ENCODE peak calls at places on chromosomes 2 and 18, in ten cellular contexts. U, H, M, E, T, F, C, G, W and Y are unnamed samples.

GRCh38 chr2:27984153-27984552 is 93.6 kb downstream of the BABAM2 start:
- DNase-seq in M (no peak), W (no peak), E (no peak), C (no peak), F (no peak), T (no peak), H (no peak), G (no peak), U (no peak), Y (no peak)

GRCh38 chr2:189293164-189293563 is 113.6 kb upstream of the COL5A2 start:
- DNase-seq in G (no peak), T (no peak), E (no peak), H (no peak), W (no peak), U (no peak), C (no peak), M (no peak), F (no peak), Y (no peak)

GRCh38 chr2:133862400-133862977 is 294.2 kb upstream of the NCKAP5 start:
- DNase-seq in F (no peak), M (no peak), T (no peak), G (no peak), W (no peak), U (no peak), H (no peak), E (no peak), C (no peak), Y (no peak)

GRCh38 chr18:58901783-58902182 is 37.1 kb downstream of the ZNF532 start:
- DNase-seq in C (no peak), T (no peak), F (no peak), E (no peak), W (no peak), M (no peak), H (no peak), U (no peak), G (no peak), Y (no peak)

GRCh38 chr18:61727241-61727640 is 165.6 kb downstream of the RNF152 start:
- DNase-seq in M (no peak), G (no peak), F (no peak), U (no peak), T (no peak), W (no peak), H (no peak), C (no peak), E (no peak), Y (no peak)

GRCh38 chr2:127163922-127164321 is 56.2 kb downstream of the CYP27C1 start:
- DNase-seq in T (no peak), C (no peak), G (no peak), E (no peak), U (no peak), W (no peak), M (no peak), H (peak), F (no peak), Y (no peak)

GRCh38 chr18:48594725-48595124 is 55.9 kb downstream of the CTIF start:
- DNase-seq in E (no peak), C (no peak), W (no peak), M (no peak), H (peak), T (no peak), U (no peak), G (no peak), F (no peak), Y (no peak)

GRCh38 chr2:109644571-109645275 is 30.6 kb downstream of the SOWAHC start:
- DNase-seq in G (peak), M (no peak), C (no peak), U (peak), F (peak), T (no peak), W (no peak), H (no peak), E (no peak), Y (peak)

GRCh38 chr2:218733615-218734021 is 23.0 kb downstream of the TTLL4 start:
- DNase-seq in H (peak), G (peak), U (peak), M (no peak), C (no peak), T (no peak), E (no peak), W (no peak), F (peak), Y (no peak)

GRCh38 chr2:190446750-190447516 is 38.8 kb downstream of the MFSD6 start:
- DNase-seq in H (no peak), M (no peak), C (no peak), W (no peak), U (no peak), F (no peak), E (no peak), G (no peak), T (no peak), Y (no peak)

GRCh38 chr2:170282851-170283250 is 104.9 kb downstream of the MYO3B start:
- DNase-seq in G (no peak), U (no peak), M (no peak), E (no peak), C (no peak), T (no peak), F (no peak), W (no peak), H (no peak), Y (no peak)

GRCh38 chr2:47031909-47032668 is 116.5 kb upstream of the MCFD2 start:
- DNase-seq in F (no peak), M (no peak), U (no peak), E (no peak), G (no peak), H (no peak), T (no peak), C (no peak), W (no peak), Y (no peak)

GRCh38 chr2:191352536-191352935 is 107.3 kb downstream of the MYO1B start:
- DNase-seq in W (no peak), T (no peak), M (no peak), H (no peak), E (no peak), F (no peak), U (no peak), G (no peak), C (peak), Y (no peak)

GRCh38 chr2:15681089-15681885 is 89.6 kb downstream of the DDX1 start:
- DNase-seq in M (no peak), H (no peak), T (no peak), U (no peak), E (no peak), G (no peak), W (no peak), F (no peak), C (no peak), Y (no peak)

GRCh38 chr18:70322928-70323327 is 34.1 kb downstream of the SOCS6 start:
- DNase-seq in G (no peak), H (no peak), E (no peak), T (no peak), M (no peak), C (no peak), F (no peak), W (no peak), U (peak), Y (no peak)

GRCh38 chr2:76464310-76464709 is 753.6 kb upstream of the GCFC2 start:
- DNase-seq in G (no peak), H (no peak), C (no peak), W (no peak), F (no peak), T (no peak), E (no peak), U (no peak), M (no peak), Y (no peak)

GRCh38 chr18:723541-723940 is 11.1 kb upstream of the ENOSF1 start:
- DNase-seq in G (no peak), T (no peak), U (no peak), M (no peak), F (no peak), E (no peak), W (no peak), C (no peak), H (no peak), Y (no peak)

GRCh38 chr2:227198866-227199265 is 34.4 kb downstream of the COL4A3 start:
- DNase-seq in G (no peak), F (no peak), C (no peak), H (no peak), M (no peak), E (no peak), W (no peak), T (no peak), U (no peak), Y (no peak)

GRCh38 chr18:31373641-31374040 is 2.9 kb upstream of the DSG4 start:
- DNase-seq in W (no peak), T (no peak), M (no peak), U (peak), G (no peak), C (no peak), E (no peak), H (no peak), F (no peak), Y (no peak)

GRCh38 chr2:212709287-212709686 is 170.7 kb upstream of the ERBB4 start:
- DNase-seq in E (no peak), F (no peak), C (no peak), U (no peak), W (no peak), H (no peak), T (no peak), M (no peak), G (no peak), Y (no peak)

GRCh38 chr2:43210467-43211303 is 15.7 kb downstream of the ZFP36L2 start:
- DNase-seq in T (no peak), M (no peak), U (peak), C (no peak), H (peak), G (peak), W (peak), F (peak), E (no peak), Y (no peak)

GRCh38 chr2:236550701-236551465 is 18.7 kb upstream of the ACKR3 start:
- DNase-seq in E (no peak), G (no peak), F (no peak), H (no peak), C (no peak), M (no peak), U (no peak), T (no peak), W (no peak), Y (no peak)

GRCh38 chr2:20051518-20052228 is at the start of gene LAPTM4A:
- DNase-seq in F (peak), G (peak), U (peak), T (peak), E (peak), M (peak), W (peak), C (peak), H (peak), Y (peak)
- TF ChIP-seq CTCF in F (no peak), G (peak), U (peak), T (no peak), E (no peak), M (no peak), W (no peak), C (no peak), H (no peak), Y (peak)

DNA sequence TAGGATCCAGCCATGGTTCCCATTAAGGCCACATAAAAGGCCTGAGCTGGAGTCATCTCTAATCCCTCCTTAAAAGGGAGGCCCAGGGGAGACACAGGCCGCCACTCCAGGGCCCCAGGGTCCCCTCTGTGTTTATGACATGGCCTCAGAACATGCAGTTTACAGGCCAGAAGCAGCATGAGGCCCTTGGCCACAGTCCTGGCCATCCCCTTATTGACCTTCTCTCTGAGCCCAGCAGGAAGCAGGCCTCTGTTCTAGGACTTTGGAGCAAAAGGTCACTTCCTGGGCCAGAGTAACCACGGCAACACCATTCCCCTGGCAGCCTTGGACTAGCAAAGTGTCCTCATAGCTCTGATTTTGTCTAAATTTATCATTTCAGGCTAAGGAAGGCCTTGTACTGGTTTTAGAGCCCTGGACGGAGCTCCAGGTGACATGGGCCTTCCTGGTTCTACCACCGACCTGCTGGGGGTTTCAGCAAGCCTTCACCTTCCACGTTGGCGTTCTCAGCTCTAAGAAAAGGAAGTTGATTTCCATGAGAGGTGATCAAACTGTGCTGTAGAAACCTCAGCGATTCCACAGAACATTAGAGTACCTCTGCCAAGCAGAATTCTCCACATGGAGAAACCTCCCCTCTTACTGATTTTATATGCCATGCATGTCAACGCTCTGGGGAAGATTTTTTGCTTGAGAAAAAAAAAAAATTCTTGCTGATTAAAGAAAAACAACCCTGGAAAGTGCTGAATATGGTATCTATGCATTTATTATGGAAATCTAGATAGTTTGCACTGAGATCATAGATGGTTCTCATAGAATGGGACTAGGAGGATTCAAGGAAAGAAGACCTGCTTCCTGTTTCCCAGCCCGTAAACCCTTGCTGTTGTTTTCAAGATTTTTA is 53.7 kb downstream of the HS1BP3 start:
- DNase-seq in T (no peak), E (peak), U (peak), M (peak), C (peak), W (no peak), H (peak), G (peak), F (peak), Y (peak)
- TF ChIP-seq POLR2AphosphoS5 in T (no peak), E (peak), U (peak), M (peak), C (peak), W (no peak), H (peak), G (peak), F (peak), Y (peak)

GRCh38 chr18:63859781-63860535 is 27.5 kb upstream of the SERPINB2 start:
- DNase-seq in E (no peak), F (no peak), W (no peak), U (no peak), M (no peak), T (no peak), G (no peak), H (no peak), C (no peak), Y (no peak)

GRCh38 chr18:63860536-63860930 is 27.0 kb upstream of the SERPINB2 start:
- DNase-seq in T (no peak), C (no peak), F (no peak), W (no peak), G (no peak), H (no peak), U (no peak), E (no peak), M (no peak), Y (no peak)
- TF ChIP-seq POLR2A in T (no peak), C (no peak), F (no peak), W (no peak), G (no peak), H (no peak), U (no peak), E (no peak), M (no peak), Y (no peak)

GRCh38 chr2:128260239-128261138 is 58.2 kb downstream of the HS6ST1 start:
- DNase-seq in C (peak), F (peak), H (no peak), E (peak), M (no peak), U (peak), G (no peak), W (no peak), T (peak), Y (peak)
- TF ChIP-seq CTCF in C (no peak), F (no peak), H (peak), E (peak), M (no peak), U (peak), G (no peak), W (no peak), T (no peak), Y (peak)

GRCh38 chr2:229875549-229875948 is 46.3 kb downstream of the TRIP12 start:
- DNase-seq in U (no peak), F (no peak), E (no peak), G (no peak), T (no peak), C (no peak), M (no peak), W (no peak), H (no peak), Y (no peak)
- TF ChIP-seq POLR2AphosphoS5 in U (no peak), F (no peak), E (no peak), G (no peak), T (no peak), C (no peak), M (no peak), W (no peak), H (no peak), Y (no peak)

GRCh38 chr2:981759-982158 is 31.1 kb downstream of the SNTG2 start:
- DNase-seq in E (no peak), H (no peak), M (no peak), T (no peak), F (no peak), C (no peak), G (no peak), U (no peak), W (no peak), Y (no peak)

GRCh38 chr2:985317-985898 is 34.8 kb downstream of the SNTG2 start:
- DNase-seq in F (no peak), H (no peak), U (no peak), C (no peak), G (no peak), M (no peak), W (no peak), T (no peak), E (no peak), Y (no peak)

GRCh38 chr2:979286-979928 is 28.8 kb downstream of the SNTG2 start:
- DNase-seq in F (no peak), M (no peak), E (no peak), G (no peak), C (no peak), U (no peak), W (no peak), T (no peak), H (no peak), Y (no peak)

GRCh38 chr2:981258-981657 is 30.6 kb downstream of the SNTG2 start:
- DNase-seq in G (no peak), M (no peak), T (no peak), E (no peak), H (no peak), F (no peak), W (no peak), U (no peak), C (no peak), Y (no peak)
- TF ChIP-seq POLR2A in G (no peak), M (no peak), T (no peak), E (no peak), H (no peak), F (no peak), W (no peak), U (no peak), C (no peak), Y (no peak)

GRCh38 chr2:11514081-11514730 is 19.6 kb upstream of the GREB1 start:
- DNase-seq in F (no peak), C (no peak), M (no peak), U (peak), W (no peak), H (no peak), E (no peak), G (no peak), T (no peak), Y (no peak)
- TF ChIP-seq CTCF in F (no peak), C (no peak), M (no peak), U (no peak), W (no peak), H (no peak), E (no peak), G (no peak), T (no peak), Y (no peak)

GRCh38 chr2:150767924-150768801 is 280.7 kb upstream of the RND3 start:
- DNase-seq in W (no peak), H (no peak), T (no peak), M (no peak), F (no peak), C (no peak), E (no peak), G (no peak), U (no peak), Y (no peak)

GRCh38 chr2:150759531-150759930 is 272.1 kb upstream of the RND3 start:
- DNase-seq in E (no peak), U (no peak), H (no peak), G (no peak), F (no peak), C (no peak), M (no peak), W (no peak), T (no peak), Y (no peak)

DNA sequence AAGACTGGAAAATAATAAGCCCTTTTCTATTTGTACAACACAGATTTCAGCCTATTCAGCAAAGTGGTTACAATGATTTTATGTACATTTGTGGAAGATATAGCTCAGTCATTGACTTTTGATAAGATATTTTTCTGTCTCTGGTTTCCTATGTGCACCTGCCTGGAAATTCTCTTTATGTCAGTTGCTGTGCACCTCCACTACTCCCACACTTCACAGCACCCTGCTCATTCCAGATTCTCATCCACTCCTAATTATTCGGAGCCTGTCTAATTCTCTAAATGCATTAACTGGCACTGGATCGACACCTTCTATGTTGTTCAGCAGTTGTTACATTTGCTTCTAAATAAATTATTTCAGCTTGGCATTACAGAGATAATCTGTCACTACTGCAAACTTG is 275.1 kb upstream of the RND3 start:
- DNase-seq in E (no peak), M (no peak), W (no peak), C (no peak), U (no peak), G (no peak), F (no peak), T (no peak), H (no peak), Y (no peak)
- TF ChIP-seq POLR2AphosphoS5 in E (no peak), M (no peak), W (no peak), C (no peak), U (no peak), G (no peak), F (no peak), T (no peak), H (no peak), Y (no peak)